ENCODE peak calls at places on chromosome 22, in six cellular contexts. One of them, this sample, is unnamed.
A peak's percentile ranks its signal among the peaks of the same experiment; 100 is the strongest.

GRCh38 chr22:35743466-35743865 is 25.8 kb downstream of the APOL5 start:
- DNase-seq in H1: no peak
- DNase-seq in IMR-90: peak; percentile 19
- DNase-seq in neuronal stem cell: no peak
- DNase-seq in mesenchymal stem cell: no peak
- DNase-seq in mesendoderm: peak; percentile 57
- DNase-seq in this sample: no peak

GRCh38 chr22:23780146-23780748 is 6.5 kb upstream of the SMARCB1 start:
- DNase-seq in H1: no peak
- DNase-seq in IMR-90: no peak
- DNase-seq in mesendoderm: no peak
- DNase-seq in mesenchymal stem cell: no peak
- DNase-seq in neuronal stem cell: no peak
- DNase-seq in this sample: no peak

GRCh38 chr22:43000441-43001175 is 14.3 kb downstream of the PACSIN2 start:
- DNase-seq in neuronal stem cell: no peak
- DNase-seq in IMR-90: peak; percentile 74
- DNase-seq in H1: no peak
- DNase-seq in mesendoderm: no peak
- DNase-seq in mesenchymal stem cell: peak; percentile 56
- DNase-seq in this sample: no peak

GRCh38 chr22:39110631-39111561 is 13.9 kb downstream of the APOBEC3H start:
- DNase-seq in neuronal stem cell: no peak
- DNase-seq in mesenchymal stem cell: no peak
- DNase-seq in IMR-90: no peak
- DNase-seq in mesendoderm: no peak
- DNase-seq in H1: no peak
- DNase-seq in this sample: peak; percentile 5

GRCh38 chr22:38694945-38695344 is 5.8 kb downstream of the JOSD1 start:
- DNase-seq in H1: no peak
- DNase-seq in mesenchymal stem cell: no peak
- DNase-seq in IMR-90: no peak
- DNase-seq in neuronal stem cell: no peak
- DNase-seq in mesendoderm: no peak
- DNase-seq in this sample: peak; percentile 91

GRCh38 chr22:37313376-37314314 is 31.3 kb downstream of the CYTH4 start:
- DNase-seq in neuronal stem cell: no peak
- DNase-seq in IMR-90: peak; percentile 21
- DNase-seq in mesendoderm: no peak
- DNase-seq in mesenchymal stem cell: no peak
- DNase-seq in H1: no peak
- DNase-seq in this sample: no peak

GRCh38 chr22:30214703-30215405 is 31.7 kb downstream of the LIF start:
- DNase-seq in mesenchymal stem cell: no peak
- DNase-seq in mesendoderm: no peak
- DNase-seq in H1: no peak
- DNase-seq in IMR-90: no peak
- DNase-seq in neuronal stem cell: no peak
- DNase-seq in this sample: no peak

GRCh38 chr22:44714703-44715350 is 12.8 kb downstream of the PRR5 start:
- DNase-seq in IMR-90: no peak
- DNase-seq in mesendoderm: no peak
- DNase-seq in neuronal stem cell: no peak
- DNase-seq in H1: no peak
- DNase-seq in mesenchymal stem cell: no peak
- DNase-seq in this sample: no peak

GRCh38 chr22:48239461-48240164 is 1477.2 kb downstream of the TBC1D22A start:
- DNase-seq in IMR-90: no peak
- DNase-seq in neuronal stem cell: peak; percentile 73
- DNase-seq in mesenchymal stem cell: no peak
- DNase-seq in mesendoderm: peak; percentile 80
- DNase-seq in H1: no peak
- DNase-seq in this sample: no peak

GRCh38 chr22:27283714-27284113 is 517.8 kb downstream of the MN1 start:
- DNase-seq in IMR-90: peak; percentile 1
- DNase-seq in mesenchymal stem cell: no peak
- DNase-seq in neuronal stem cell: no peak
- DNase-seq in H1: no peak
- DNase-seq in mesendoderm: peak; percentile 44
- DNase-seq in this sample: no peak

GRCh38 chr22:27637604-27638003 is 164.0 kb downstream of the MN1 start:
- DNase-seq in mesendoderm: no peak
- DNase-seq in mesenchymal stem cell: peak; percentile 8
- DNase-seq in neuronal stem cell: no peak
- DNase-seq in H1: no peak
- DNase-seq in IMR-90: peak; percentile 28
- DNase-seq in this sample: peak; percentile 49

GRCh38 chr22:37259540-37260029 is 15.5 kb upstream of the RAC2 start:
- DNase-seq in neuronal stem cell: no peak
- DNase-seq in mesenchymal stem cell: peak; percentile 70
- DNase-seq in H1: peak; percentile 67
- DNase-seq in IMR-90: peak; percentile 61
- DNase-seq in mesendoderm: peak; percentile 85
- DNase-seq in this sample: peak; percentile 61

GRCh38 chr22:17884951-17885350 is 110.7 kb upstream of the BID start:
- DNase-seq in mesendoderm: no peak
- DNase-seq in neuronal stem cell: no peak
- DNase-seq in mesenchymal stem cell: no peak
- DNase-seq in H1: no peak
- DNase-seq in IMR-90: peak; percentile 16
- DNase-seq in this sample: no peak

GRCh38 chr22:38879102-38879729 is 7.2 kb upstream of the CBX6 start:
- DNase-seq in mesenchymal stem cell: no peak
- DNase-seq in neuronal stem cell: no peak
- DNase-seq in IMR-90: no peak
- DNase-seq in mesendoderm: no peak
- DNase-seq in H1: no peak
- DNase-seq in this sample: no peak

GRCh38 chr22:27795053-27795452 is 6.5 kb downstream of the MN1 start:
- DNase-seq in neuronal stem cell: no peak
- DNase-seq in IMR-90: no peak
- DNase-seq in H1: no peak
- DNase-seq in mesenchymal stem cell: no peak
- DNase-seq in mesendoderm: no peak
- DNase-seq in this sample: no peak

GRCh38 chr22:23183107-23183698 is 2.9 kb downstream of the BCR start:
- DNase-seq in H1: peak; percentile 71
- DNase-seq in IMR-90: peak; percentile 66
- DNase-seq in neuronal stem cell: peak; percentile 74
- DNase-seq in mesenchymal stem cell: peak; percentile 55
- DNase-seq in mesendoderm: peak; percentile 94
- DNase-seq in this sample: peak; percentile 52

GRCh38 chr22:30210235-30210831 is 36.2 kb downstream of the LIF start:
- DNase-seq in H1: no peak
- DNase-seq in mesendoderm: peak; percentile 43
- DNase-seq in neuronal stem cell: no peak
- DNase-seq in mesenchymal stem cell: peak; percentile 88
- DNase-seq in IMR-90: peak; percentile 80
- DNase-seq in this sample: peak; percentile 68

GRCh38 chr22:27108425-27109114 is 451.2 kb downstream of the MIAT start:
- DNase-seq in neuronal stem cell: no peak
- DNase-seq in mesendoderm: peak; percentile 60
- DNase-seq in mesenchymal stem cell: no peak
- DNase-seq in IMR-90: no peak
- DNase-seq in H1: no peak
- DNase-seq in this sample: no peak

GRCh38 chr22:38211556-38211955 is 9.8 kb downstream of the MAFF start:
- DNase-seq in neuronal stem cell: no peak
- DNase-seq in IMR-90: no peak
- DNase-seq in mesendoderm: no peak
- DNase-seq in H1: no peak
- DNase-seq in mesenchymal stem cell: peak; percentile 36
- DNase-seq in this sample: no peak

DNA sequence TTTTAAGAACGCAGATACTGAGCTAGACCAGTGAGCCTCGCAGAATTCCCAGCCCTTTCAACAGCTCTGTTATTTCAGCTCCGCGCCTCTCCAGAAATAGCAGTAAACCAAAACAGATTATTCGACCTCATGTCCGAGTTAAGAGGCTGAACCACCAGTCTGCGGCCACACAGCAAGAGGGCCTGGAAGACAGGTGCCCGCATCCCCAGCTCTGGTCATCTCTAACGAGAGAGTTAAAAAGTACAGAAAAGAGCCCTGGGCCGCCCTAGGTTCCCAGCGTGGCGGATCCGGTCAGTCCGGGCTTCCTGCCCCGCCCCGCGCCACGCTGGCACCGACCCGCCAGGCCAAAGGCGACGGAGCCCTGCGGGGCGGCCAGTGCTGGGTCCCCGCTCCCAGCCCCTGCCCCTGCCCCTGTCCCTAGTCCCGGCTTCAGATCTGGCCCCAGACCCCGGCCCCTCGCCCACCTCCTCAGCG is 498 bp downstream of the XBP1 start:
- DNase-seq in mesenchymal stem cell: peak; percentile 62
- DNase-seq in neuronal stem cell: peak; percentile 53
- DNase-seq in mesendoderm: peak; percentile 70
- DNase-seq in IMR-90: peak; percentile 54
- DNase-seq in H1: no peak
- DNase-seq in this sample: peak; percentile 68
- H3K23ac ChIP-seq in mesenchymal stem cell: peak overlapping the region; percentile 92
- H3K23ac ChIP-seq in neuronal stem cell: peak overlapping the region; percentile 95
- H3K23ac ChIP-seq in mesendoderm: peak overlapping the region; percentile 54
- H3K23ac ChIP-seq in IMR-90: peak overlapping the region; percentile 98
- H3K23ac ChIP-seq in H1: no peak overlapping the region
- H3K23ac ChIP-seq in this sample: no peak overlapping the region

DNA sequence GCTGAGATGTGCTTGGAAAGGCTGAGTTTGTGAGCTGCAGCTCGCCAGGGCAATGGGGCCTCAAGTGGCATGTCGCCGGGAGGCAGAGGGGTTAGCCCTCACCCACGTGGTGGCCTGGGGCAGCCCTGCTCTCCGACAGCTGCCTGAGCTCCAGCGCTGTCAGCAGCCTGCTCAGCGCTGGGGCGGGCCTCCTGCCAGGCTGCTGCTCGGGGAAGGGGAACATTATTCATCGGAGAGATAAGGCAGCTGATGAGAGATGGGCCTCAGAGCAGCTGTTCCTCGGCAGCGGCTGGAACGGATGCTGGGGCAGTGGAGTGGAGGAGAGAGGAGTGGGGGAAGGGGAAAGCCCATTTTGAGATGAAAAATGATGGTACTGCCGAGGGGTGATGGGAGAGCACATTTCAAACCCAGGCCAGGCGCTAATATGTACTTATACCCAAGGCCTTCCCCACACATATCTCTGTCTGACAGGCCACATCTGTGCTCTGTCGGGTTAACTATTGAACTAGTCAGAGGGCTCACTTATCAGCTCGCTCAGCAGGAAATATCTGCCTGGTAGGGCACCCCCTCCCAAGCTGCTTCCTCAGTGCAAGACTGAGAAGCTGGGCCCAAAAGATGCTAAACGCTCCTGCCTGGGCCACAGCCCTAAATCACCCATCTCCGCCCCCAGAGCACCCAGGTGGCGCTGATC is 79.5 kb downstream of the TIMP3 start:
- DNase-seq in mesenchymal stem cell: peak; percentile 82
- DNase-seq in neuronal stem cell: no peak
- DNase-seq in H1: no peak
- DNase-seq in mesendoderm: peak; percentile 81
- DNase-seq in IMR-90: peak; percentile 73
- DNase-seq in this sample: no peak
- H3K36me3 ChIP-seq in mesenchymal stem cell: no peaks in the 10 kb centered on the region
- H3K36me3 ChIP-seq in neuronal stem cell: no peaks in the 10 kb centered on the region
- H3K36me3 ChIP-seq in H1: no peaks in the 10 kb centered on the region
- H3K36me3 ChIP-seq in mesendoderm: no peaks in the 10 kb centered on the region
- H3K36me3 ChIP-seq in IMR-90: no peaks in the 10 kb centered on the region
- H3K36me3 ChIP-seq in this sample: no peaks in the 10 kb centered on the region

GRCh38 chr22:25100972-25101371 is 98.7 kb upstream of the CRYBB3 start:
- DNase-seq in mesendoderm: peak; percentile 19
- DNase-seq in H1: no peak
- DNase-seq in mesenchymal stem cell: no peak
- DNase-seq in neuronal stem cell: no peak
- DNase-seq in IMR-90: no peak
- DNase-seq in this sample: no peak

GRCh38 chr22:25102722-25103121 is 96.9 kb upstream of the CRYBB3 start:
- DNase-seq in neuronal stem cell: no peak
- DNase-seq in H1: no peak
- DNase-seq in mesenchymal stem cell: no peak
- DNase-seq in IMR-90: no peak
- DNase-seq in mesendoderm: no peak
- DNase-seq in this sample: peak; percentile 87

GRCh38 chr22:25104367-25104766 is 95.3 kb upstream of the CRYBB3 start:
- DNase-seq in mesendoderm: no peak
- DNase-seq in H1: no peak
- DNase-seq in IMR-90: no peak
- DNase-seq in mesenchymal stem cell: no peak
- DNase-seq in neuronal stem cell: no peak
- DNase-seq in this sample: no peak

GRCh38 chr22:25100402-25100801 is 99.3 kb upstream of the CRYBB3 start:
- DNase-seq in neuronal stem cell: no peak
- DNase-seq in mesenchymal stem cell: no peak
- DNase-seq in IMR-90: no peak
- DNase-seq in mesendoderm: no peak
- DNase-seq in H1: no peak
- DNase-seq in this sample: peak; percentile 72

DNA sequence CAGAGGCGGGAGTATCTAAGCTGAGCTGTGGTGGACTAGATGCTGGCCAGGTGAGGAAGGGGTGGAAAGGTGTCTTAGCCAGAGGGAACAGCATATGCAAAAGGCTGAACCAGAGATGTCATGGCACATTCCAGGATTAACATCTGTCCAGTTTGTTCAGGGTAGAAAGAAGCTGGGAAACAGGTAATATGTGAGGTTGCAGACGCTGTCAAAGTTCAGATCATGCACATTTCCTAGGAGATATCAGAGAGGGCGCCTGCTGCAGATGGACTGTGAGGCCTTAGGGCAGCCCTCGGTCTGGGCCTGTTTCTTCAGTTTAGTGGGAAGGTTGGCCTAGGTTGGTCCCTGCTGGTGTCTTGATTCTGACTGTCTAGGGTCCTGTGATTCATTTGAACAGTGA is 97.7 kb upstream of the CRYBB3 start:
- DNase-seq in neuronal stem cell: no peak
- DNase-seq in H1: no peak
- DNase-seq in mesendoderm: no peak
- DNase-seq in mesenchymal stem cell: no peak
- DNase-seq in IMR-90: no peak
- DNase-seq in this sample: peak; percentile 69
- H3K23ac ChIP-seq in neuronal stem cell: no peak overlapping the region
- H3K23ac ChIP-seq in H1: no peak overlapping the region
- H3K23ac ChIP-seq in mesendoderm: no peak overlapping the region
- H3K23ac ChIP-seq in mesenchymal stem cell: no peak overlapping the region
- H3K23ac ChIP-seq in IMR-90: no peak overlapping the region
- H3K23ac ChIP-seq in this sample: no peak overlapping the region

GRCh38 chr22:46082633-46083032 is 67.7 kb upstream of the PPARA start:
- DNase-seq in mesenchymal stem cell: no peak
- DNase-seq in H1: no peak
- DNase-seq in mesendoderm: no peak
- DNase-seq in IMR-90: no peak
- DNase-seq in neuronal stem cell: no peak
- DNase-seq in this sample: no peak
- H3K36me3 ChIP-seq in mesenchymal stem cell: peaks cover 58% of the 10 kb centered on the region
- H3K36me3 ChIP-seq in H1: no peaks in the 10 kb centered on the region
- H3K36me3 ChIP-seq in mesendoderm: no peaks in the 10 kb centered on the region
- H3K36me3 ChIP-seq in IMR-90: peaks cover 30% of the 10 kb centered on the region
- H3K36me3 ChIP-seq in neuronal stem cell: no peaks in the 10 kb centered on the region
- H3K36me3 ChIP-seq in this sample: no peaks in the 10 kb centered on the region

GRCh38 chr22:21641795-21642583 is at the start of gene SDF2L1:
- DNase-seq in H1: peak; percentile 96
- DNase-seq in mesenchymal stem cell: peak; percentile 99
- DNase-seq in mesendoderm: peak; percentile 99
- DNase-seq in neuronal stem cell: peak; percentile 97
- DNase-seq in IMR-90: peak; percentile 99
- DNase-seq in this sample: peak; percentile 99
- H3K23ac ChIP-seq in H1: no peak within 1 kb of the TSS
- H3K23ac ChIP-seq in mesenchymal stem cell: peak within 1 kb of the TSS; percentile 83
- H3K23ac ChIP-seq in mesendoderm: peak within 1 kb of the TSS; percentile 66
- H3K23ac ChIP-seq in neuronal stem cell: peak within 1 kb of the TSS; percentile 100
- H3K23ac ChIP-seq in IMR-90: peak within 1 kb of the TSS; percentile 46
- H3K23ac ChIP-seq in this sample: no peak within 1 kb of the TSS